ENCODE peak calls at places on chromosomes 2 and 18, in four cellular contexts. F is fibroblast of lung, O is progenitor cell of endocrine pancreas, U is T-helper 22 cell. M is an unnamed sample.

GRCh38 chr18:62844850-62845643 is 129.7 kb downstream of the PHLPP1 start:
- DNase-seq in F (no peak), O (no peak), U (no peak), M (no peak)

GRCh38 chr2:179528576-179529069 is 264.0 kb upstream of the SESTD1 start:
- DNase-seq in F (no peak), O (no peak), U (no peak), M (no peak)

GRCh38 chr2:232894251-232894650 is 24.2 kb downstream of the SNORC start:
- DNase-seq in F (no peak), O (no peak), U (no peak), M (peak)

GRCh38 chr2:99822487-99823218 is 319.7 kb downstream of the AFF3 start:
- DNase-seq in F (no peak), O (no peak), U (no peak), M (no peak)

GRCh38 chr2:10228611-10229365 is 73.9 kb upstream of the HPCAL1 start:
- DNase-seq in F (no peak), O (peak), U (no peak), M (no peak)

GRCh38 chr2:63992061-63992685 is 27.1 kb downstream of the VPS54 start:
- DNase-seq in F (no peak), O (no peak), U (no peak), M (no peak)

GRCh38 chr2:158095912-158096311 is 5.8 kb upstream of the UPP2 start:
- DNase-seq in F (no peak), O (no peak), U (no peak), M (no peak)

GRCh38 chr2:11179899-11180298 is 24.6 kb downstream of the SLC66A3 start:
- DNase-seq in F (no peak), O (no peak), U (no peak), M (no peak)

GRCh38 chr2:649461-650342 is 27.5 kb downstream of the TMEM18 start:
- DNase-seq in F (no peak), O (peak), U (no peak), M (no peak)

GRCh38 chr18:60446821-60447220 is 74.2 kb upstream of the MC4R start:
- DNase-seq in F (peak), O (no peak), U (no peak), M (no peak)

GRCh38 chr2:230068658-230069080 is at the start of gene SLC16A14:
- DNase-seq in F (peak), O (no peak), U (no peak), M (peak)

GRCh38 chr2:139296672-139297209 is 516.6 kb upstream of the NXPH2 start:
- DNase-seq in F (no peak), O (no peak), U (no peak), M (no peak)

GRCh38 chr2:18740428-18740827 is 151.1 kb upstream of the NT5C1B start:
- DNase-seq in F (peak), O (no peak), U (no peak), M (no peak)

GRCh38 chr18:77065221-77065981 is 67.2 kb downstream of the MBP start:
- DNase-seq in F (peak), O (no peak), U (peak), M (peak)

GRCh38 chr2:96325038-96325883 is at the start of gene ITPRIPL1:
- DNase-seq in F (no peak), O (no peak), U (no peak), M (no peak)

GRCh38 chr2:133200684-133201421 is 367.4 kb downstream of the NCKAP5 start:
- DNase-seq in F (peak), O (no peak), U (no peak), M (no peak)

GRCh38 chr18:70931942-70932814 is 643.3 kb downstream of the SOCS6 start:
- DNase-seq in F (peak), O (no peak), U (no peak), M (no peak)

GRCh38 chr2:10460366-10460796 is 12.3 kb upstream of the ODC1 start:
- DNase-seq in F (no peak), O (no peak), U (no peak), M (no peak)